ENCODE peak calls at places on chromosomes 12 and 14, in six cellular contexts. One of them, this sample, is unnamed. For H3K9me3 and H3K4me1, the result is how much of the 10 kb centered on the place peaks cover.

GRCh38 chr12:4483885-4484823 is 38.5 kb upstream of the FGF6 start:
- DNase-seq in RWPE2: no peak
- DNase-seq in CD8-positive, alpha-beta memory T cell: no peak
- DNase-seq in aorta: no peak
- DNase-seq in ovary: no peak
- DNase-seq in CD8-positive, alpha-beta T cell: no peak
- DNase-seq in this sample: no peak

GRCh38 chr12:21451529-21451928 is 14.1 kb downstream of the PYROXD1 start:
- DNase-seq in RWPE2: no peak
- DNase-seq in CD8-positive, alpha-beta memory T cell: no peak
- DNase-seq in aorta: no peak
- DNase-seq in ovary: no peak
- DNase-seq in CD8-positive, alpha-beta T cell: no peak
- DNase-seq in this sample: no peak

GRCh38 chr12:127054531-127054930 is 1212.4 kb upstream of the TMEM132C start:
- DNase-seq in RWPE2: no peak
- DNase-seq in CD8-positive, alpha-beta memory T cell: no peak
- DNase-seq in aorta: no peak
- DNase-seq in ovary: no peak
- DNase-seq in CD8-positive, alpha-beta T cell: no peak
- DNase-seq in this sample: no peak

GRCh38 chr12:95918194-95918993 is 24.0 kb downstream of the CCDC38 start:
- DNase-seq in RWPE2: no peak
- DNase-seq in CD8-positive, alpha-beta memory T cell: no peak
- DNase-seq in aorta: peak
- DNase-seq in ovary: peak
- DNase-seq in CD8-positive, alpha-beta T cell: peak
- DNase-seq in this sample: no peak

GRCh38 chr12:86117711-86118110 is 138.5 kb downstream of the MGAT4C start:
- DNase-seq in RWPE2: no peak
- DNase-seq in CD8-positive, alpha-beta memory T cell: no peak
- DNase-seq in aorta: no peak
- DNase-seq in ovary: no peak
- DNase-seq in CD8-positive, alpha-beta T cell: no peak
- DNase-seq in this sample: no peak

GRCh38 chr14:86404425-86404824 is 874.5 kb downstream of the FLRT2 start:
- DNase-seq in RWPE2: no peak
- DNase-seq in CD8-positive, alpha-beta memory T cell: no peak
- DNase-seq in aorta: no peak
- DNase-seq in ovary: no peak
- DNase-seq in CD8-positive, alpha-beta T cell: no peak
- DNase-seq in this sample: no peak

GRCh38 chr12:123531091-123531490 is 2.4 kb downstream of the RILPL1 start:
- DNase-seq in RWPE2: no peak
- DNase-seq in CD8-positive, alpha-beta memory T cell: no peak
- DNase-seq in aorta: no peak
- DNase-seq in ovary: no peak
- DNase-seq in CD8-positive, alpha-beta T cell: no peak
- DNase-seq in this sample: no peak

GRCh38 chr12:23113781-23114180 is 488.8 kb downstream of the ETNK1 start:
- DNase-seq in RWPE2: no peak
- DNase-seq in CD8-positive, alpha-beta memory T cell: no peak
- DNase-seq in aorta: no peak
- DNase-seq in ovary: no peak
- DNase-seq in CD8-positive, alpha-beta T cell: no peak
- DNase-seq in this sample: no peak

GRCh38 chr12:12562016-12562483 is 613 bp downstream of the DUSP16 start:
- DNase-seq in RWPE2: no peak
- DNase-seq in CD8-positive, alpha-beta memory T cell: peak
- DNase-seq in aorta: peak
- DNase-seq in ovary: peak
- DNase-seq in CD8-positive, alpha-beta T cell: peak
- DNase-seq in this sample: no peak

GRCh38 chr14:100748403-100748802 is 21.7 kb downstream of the DLK1 start:
- DNase-seq in RWPE2: no peak
- DNase-seq in CD8-positive, alpha-beta memory T cell: no peak
- DNase-seq in aorta: no peak
- DNase-seq in ovary: no peak
- DNase-seq in CD8-positive, alpha-beta T cell: no peak
- DNase-seq in this sample: no peak

GRCh38 chr14:100749967-100750597 is 23.4 kb downstream of the DLK1 start:
- DNase-seq in RWPE2: no peak
- DNase-seq in CD8-positive, alpha-beta memory T cell: no peak
- DNase-seq in aorta: no peak
- DNase-seq in ovary: no peak
- DNase-seq in CD8-positive, alpha-beta T cell: no peak
- DNase-seq in this sample: no peak

GRCh38 chr14:100748944-100749343 is 22.3 kb downstream of the DLK1 start:
- DNase-seq in RWPE2: no peak
- DNase-seq in CD8-positive, alpha-beta memory T cell: no peak
- DNase-seq in aorta: no peak
- DNase-seq in ovary: no peak
- DNase-seq in CD8-positive, alpha-beta T cell: no peak
- DNase-seq in this sample: no peak

GRCh38 chr14:100754020-100754419 is 27.3 kb downstream of the DLK1 start:
- DNase-seq in RWPE2: no peak
- DNase-seq in CD8-positive, alpha-beta memory T cell: no peak
- DNase-seq in aorta: no peak
- DNase-seq in ovary: no peak
- DNase-seq in CD8-positive, alpha-beta T cell: no peak
- DNase-seq in this sample: no peak

GRCh38 chr14:100750762-100751699 is 24.3 kb downstream of the DLK1 start:
- DNase-seq in RWPE2: no peak
- DNase-seq in CD8-positive, alpha-beta memory T cell: no peak
- DNase-seq in aorta: no peak
- DNase-seq in ovary: no peak
- DNase-seq in CD8-positive, alpha-beta T cell: no peak
- DNase-seq in this sample: no peak
- H3K27ac ChIP-seq in RWPE2: no peak
- H3K27ac ChIP-seq in CD8-positive, alpha-beta memory T cell: no peak
- H3K27ac ChIP-seq in aorta: no peak
- H3K27ac ChIP-seq in ovary: no peak
- H3K27ac ChIP-seq in CD8-positive, alpha-beta T cell: no peak
- H3K27ac ChIP-seq in this sample: no peak

DNA sequence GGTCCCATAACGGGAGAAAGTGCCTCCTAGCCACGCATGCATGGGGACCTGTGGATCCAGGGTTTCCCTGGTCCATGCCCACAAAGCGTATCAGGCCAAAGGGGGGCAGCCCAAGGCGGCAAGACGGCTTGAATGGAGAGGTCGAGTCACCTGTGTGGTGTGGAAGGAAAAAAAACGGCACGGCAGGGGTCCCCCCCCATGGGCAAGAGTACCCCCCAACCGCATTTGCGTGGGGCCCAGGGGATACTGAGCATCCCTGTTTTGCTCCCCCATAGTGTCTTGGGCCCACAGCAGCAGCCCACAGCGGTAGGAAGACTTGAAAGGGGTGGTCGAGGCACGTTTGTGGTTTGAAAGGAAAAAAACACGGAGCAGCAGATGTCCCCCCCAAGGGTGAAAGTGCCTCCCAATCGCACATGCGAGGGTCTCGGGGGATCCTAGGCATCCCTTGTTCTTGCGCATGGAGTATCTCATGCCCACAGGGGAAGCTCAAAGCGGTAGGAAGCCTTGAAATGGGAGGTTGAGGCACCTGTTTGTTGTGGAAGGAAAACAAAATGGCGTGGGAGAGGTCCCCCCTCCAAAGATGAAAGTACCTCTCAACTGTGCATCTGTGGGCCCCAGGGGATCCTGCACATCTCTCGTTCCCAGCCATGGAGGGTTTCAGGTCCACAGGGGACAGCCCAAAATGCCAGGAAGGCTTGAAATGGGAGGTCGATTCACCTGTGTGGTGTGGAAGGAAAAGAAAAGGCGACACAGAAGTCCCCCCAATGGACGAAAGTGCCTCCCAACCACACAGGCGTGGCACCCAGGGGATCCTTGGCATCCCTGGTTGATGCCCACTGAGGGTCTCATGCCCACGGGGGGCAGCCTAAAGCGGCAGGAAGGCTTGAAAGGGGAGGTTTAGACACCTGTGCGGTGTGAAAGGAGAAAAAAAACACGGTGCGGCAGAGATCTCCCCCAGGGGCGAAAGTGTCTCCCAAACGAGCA is 577.5 kb downstream of the ALG10 start:
- DNase-seq in RWPE2: peak
- DNase-seq in CD8-positive, alpha-beta memory T cell: no peak
- DNase-seq in aorta: peak
- DNase-seq in ovary: no peak
- DNase-seq in CD8-positive, alpha-beta T cell: no peak
- DNase-seq in this sample: no peak
- H3K9me3 ChIP-seq in RWPE2: under half
- H3K9me3 ChIP-seq in CD8-positive, alpha-beta memory T cell: under half
- H3K9me3 ChIP-seq in aorta: under half
- H3K9me3 ChIP-seq in ovary: under half
- H3K9me3 ChIP-seq in CD8-positive, alpha-beta T cell: under half
- H3K9me3 ChIP-seq in this sample: under half

GRCh38 chr14:68971411-68972035 is 7.6 kb downstream of the ACTN1 start:
- DNase-seq in RWPE2: no peak
- DNase-seq in CD8-positive, alpha-beta memory T cell: no peak
- DNase-seq in aorta: no peak
- DNase-seq in ovary: no peak
- DNase-seq in CD8-positive, alpha-beta T cell: no peak
- DNase-seq in this sample: no peak
- H3K4me1 ChIP-seq in RWPE2: half or more
- H3K4me1 ChIP-seq in CD8-positive, alpha-beta memory T cell: half or more
- H3K4me1 ChIP-seq in aorta: under half
- H3K4me1 ChIP-seq in ovary: under half
- H3K4me1 ChIP-seq in CD8-positive, alpha-beta T cell: half or more
- H3K4me1 ChIP-seq in this sample: half or more

GRCh38 chr12:56928262-56928661 is 5.9 kb downstream of the SDR9C7 start:
- DNase-seq in RWPE2: no peak
- DNase-seq in CD8-positive, alpha-beta memory T cell: no peak
- DNase-seq in aorta: no peak
- DNase-seq in ovary: no peak
- DNase-seq in CD8-positive, alpha-beta T cell: no peak
- DNase-seq in this sample: no peak
- H3K27ac ChIP-seq in RWPE2: no peak
- H3K27ac ChIP-seq in CD8-positive, alpha-beta memory T cell: no peak
- H3K27ac ChIP-seq in aorta: no peak
- H3K27ac ChIP-seq in ovary: no peak
- H3K27ac ChIP-seq in CD8-positive, alpha-beta T cell: no peak
- H3K27ac ChIP-seq in this sample: no peak

GRCh38 chr12:132926417-132926833 is 29.7 kb downstream of the ZNF605 start:
- DNase-seq in RWPE2: no peak
- DNase-seq in CD8-positive, alpha-beta memory T cell: no peak
- DNase-seq in aorta: no peak
- DNase-seq in ovary: no peak
- DNase-seq in CD8-positive, alpha-beta T cell: no peak
- DNase-seq in this sample: no peak

GRCh38 chr12:132922676-132923075 is 33.4 kb downstream of the ZNF605 start:
- DNase-seq in RWPE2: no peak
- DNase-seq in CD8-positive, alpha-beta memory T cell: no peak
- DNase-seq in aorta: no peak
- DNase-seq in ovary: no peak
- DNase-seq in CD8-positive, alpha-beta T cell: no peak
- DNase-seq in this sample: no peak

GRCh38 chr12:132925597-132926416 is 30.3 kb downstream of the ZNF605 start:
- DNase-seq in RWPE2: no peak
- DNase-seq in CD8-positive, alpha-beta memory T cell: no peak
- DNase-seq in aorta: no peak
- DNase-seq in ovary: no peak
- DNase-seq in CD8-positive, alpha-beta T cell: no peak
- DNase-seq in this sample: no peak

GRCh38 chr12:132923356-132923909 is 32.7 kb downstream of the ZNF605 start:
- DNase-seq in RWPE2: no peak
- DNase-seq in CD8-positive, alpha-beta memory T cell: no peak
- DNase-seq in aorta: no peak
- DNase-seq in ovary: no peak
- DNase-seq in CD8-positive, alpha-beta T cell: no peak
- DNase-seq in this sample: no peak

DNA sequence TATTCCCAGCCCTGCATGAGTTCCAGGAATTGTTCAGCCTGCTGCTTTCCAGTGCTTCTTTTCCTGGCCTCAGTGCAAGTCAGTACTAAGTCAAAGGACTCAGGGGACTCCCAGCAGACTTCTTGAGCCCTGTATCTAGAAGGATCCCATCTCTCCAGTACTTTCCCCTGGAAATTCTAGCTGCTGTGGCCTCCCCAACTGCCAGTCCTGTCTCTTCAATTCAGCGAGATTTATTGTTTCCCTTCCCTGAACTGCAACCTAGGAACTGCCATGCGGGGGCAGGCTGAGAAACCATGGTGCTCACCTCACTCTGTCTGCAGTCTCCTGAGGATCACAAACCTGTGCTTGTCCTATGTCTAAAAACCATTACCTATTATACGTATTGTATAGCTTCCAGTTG is 31.8 kb downstream of the ZNF605 start:
- DNase-seq in RWPE2: no peak
- DNase-seq in CD8-positive, alpha-beta memory T cell: no peak
- DNase-seq in aorta: no peak
- DNase-seq in ovary: no peak
- DNase-seq in CD8-positive, alpha-beta T cell: no peak
- DNase-seq in this sample: no peak
- H3K9me3 ChIP-seq in RWPE2: half or more
- H3K9me3 ChIP-seq in CD8-positive, alpha-beta memory T cell: half or more
- H3K9me3 ChIP-seq in aorta: under half
- H3K9me3 ChIP-seq in ovary: under half
- H3K9me3 ChIP-seq in CD8-positive, alpha-beta T cell: half or more
- H3K9me3 ChIP-seq in this sample: half or more

GRCh38 chr14:68144051-68144681 is 324.6 kb downstream of the RAD51B start:
- DNase-seq in RWPE2: no peak
- DNase-seq in CD8-positive, alpha-beta memory T cell: no peak
- DNase-seq in aorta: no peak
- DNase-seq in ovary: peak
- DNase-seq in CD8-positive, alpha-beta T cell: no peak
- DNase-seq in this sample: no peak
- H3K4me1 ChIP-seq in RWPE2: half or more
- H3K4me1 ChIP-seq in CD8-positive, alpha-beta memory T cell: under half
- H3K4me1 ChIP-seq in aorta: under half
- H3K4me1 ChIP-seq in ovary: under half
- H3K4me1 ChIP-seq in CD8-positive, alpha-beta T cell: under half
- H3K4me1 ChIP-seq in this sample: under half

This sample was measured in effector memory CD4-positive, alpha-beta T cell.